ENCODE peak calls at places on chromosomes 16 and 17, in four cellular contexts. C is trophoblast cell, T is H1, O is mesendoderm. M is an unnamed sample.
A peak's percentile ranks its signal among the peaks of the same experiment; 100 is the strongest.

GRCh38 chr16:30927789-30928378 is 4.5 kb downstream of the FBXL19 start:
- DNase-seq in C (no peak), T (peak; percentile 76), O (peak; percentile 97), M (peak; percentile 96)

GRCh38 chr16:1825864-1826690 is 548 bp downstream of the HAGH start:
- DNase-seq in C (peak; percentile 74), T (peak; percentile 59), O (peak; percentile 71), M (no peak)

GRCh38 chr16:66585477-66586239 is 6.4 kb downstream of the CMTM2 start:
- DNase-seq in C (no peak), T (no peak), O (no peak), M (no peak)

GRCh38 chr17:8518346-8518745 is 82.7 kb downstream of the NDEL1 start:
- DNase-seq in C (no peak), T (no peak), O (no peak), M (no peak)

GRCh38 chr16:50585331-50585776 is 37.2 kb downstream of the NKD1 start:
- DNase-seq in C (no peak), T (no peak), O (no peak), M (no peak)

GRCh38 chr17:77332981-77333685 is 192.4 kb downstream of the SEC14L1 start:
- DNase-seq in C (peak; percentile 59), T (no peak), O (no peak), M (no peak)

GRCh38 chr16:9225527-9226316 is 134.3 kb downstream of the HAPSTR1 start:
- DNase-seq in C (peak; percentile 3), T (no peak), O (peak; percentile 59), M (peak; percentile 72)

GRCh38 chr16:3266873-3267537 is 10.6 kb upstream of the MEFV start:
- DNase-seq in C (peak; percentile 16), T (no peak), O (peak; percentile 33), M (no peak)

GRCh38 chr17:82323514-82324234 is 6.3 kb upstream of the CD7 start:
- DNase-seq in C (no peak), T (no peak), O (no peak), M (no peak)

GRCh38 chr17:17505610-17506171 is 9.5 kb upstream of the RASD1 start:
- DNase-seq in C (no peak), T (no peak), O (no peak), M (no peak)

GRCh38 chr17:27504188-27504995 is 48.1 kb downstream of the KSR1 start:
- DNase-seq in C (no peak), T (no peak), O (no peak), M (no peak)

GRCh38 chr16:80265624-80266306 is 275.0 kb upstream of the DYNLRB2 start:
- DNase-seq in C (no peak), T (no peak), O (no peak), M (no peak)

GRCh38 chr16:27852681-27853080 is 210.8 kb downstream of the GSG1L start:
- DNase-seq in C (no peak), T (no peak), O (no peak), M (no peak)

GRCh38 chr17:68527314-68527713 is 15.1 kb downstream of the PRKAR1A start:
- DNase-seq in C (peak; percentile 54), T (no peak), O (no peak), M (no peak)

GRCh38 chr16:28292731-28293588 is 635 bp downstream of the SBK1 start:
- DNase-seq in C (no peak), T (peak; percentile 88), O (peak; percentile 84), M (peak; percentile 93)

GRCh38 chr17:4861052-4861451 is 27.9 kb downstream of the MINK1 start:
- DNase-seq in C (no peak), T (no peak), O (no peak), M (no peak)

GRCh38 chr17:600576-601301 is 113.9 kb downstream of the VPS53 start:
- DNase-seq in C (no peak), T (no peak), O (no peak), M (no peak)

GRCh38 chr16:87949071-87949744 is 2.0 kb upstream of the BANP start:
- DNase-seq in C (peak; percentile 97), T (no peak), O (no peak), M (no peak)

GRCh38 chr17:10754109-10754508 is 24.3 kb upstream of the TMEM220 start:
- DNase-seq in C (peak; percentile 72), T (peak; percentile 78), O (peak; percentile 87), M (peak; percentile 87)

GRCh38 chr16:74667215-74667765 is 613 bp upstream of the RFWD3 start:
- DNase-seq in C (no peak), T (peak; percentile 68), O (peak; percentile 54), M (peak; percentile 55)

GRCh38 chr17:40905370-40905769 is 20.3 kb upstream of the KRT20 start:
- DNase-seq in C (no peak), T (no peak), O (no peak), M (no peak)

GRCh38 chr17:48503747-48504146 is 27.1 kb downstream of the HOXB1 start:
- DNase-seq in C (no peak), T (no peak), O (peak; percentile 80), M (no peak)

GRCh38 chr17:71084219-71084618 is 914.9 kb downstream of the KCNJ2 start:
- DNase-seq in C (peak; percentile 41), T (peak; percentile 73), O (peak; percentile 83), M (peak; percentile 78)

GRCh38 chr16:81621496-81621895 is 157.6 kb upstream of the PLCG2 start:
- DNase-seq in C (peak; percentile 90), T (no peak), O (no peak), M (no peak)

GRCh38 chr17:10058924-10059683 is 139.3 kb downstream of the GAS7 start:
- DNase-seq in C (peak; percentile 69), T (no peak), O (no peak), M (no peak)

GRCh38 chr17:39261286-39261685 is 35.5 kb upstream of the STAC2 start:
- DNase-seq in C (no peak), T (peak; percentile 82), O (peak; percentile 65), M (peak; percentile 81)

GRCh38 chr16:65071371-65072311 is 50.2 kb downstream of the CDH11 start:
- DNase-seq in C (no peak), T (no peak), O (no peak), M (no peak)

GRCh38 chr16:65079549-65079948 is 42.3 kb downstream of the CDH11 start:
- DNase-seq in C (no peak), T (no peak), O (no peak), M (no peak)

GRCh38 chr16:65070831-65071230 is 51.0 kb downstream of the CDH11 start:
- DNase-seq in C (peak; percentile 14), T (no peak), O (peak; percentile 93), M (peak; percentile 56)

GRCh38 chr16:65077181-65077580 is 44.7 kb downstream of the CDH11 start:
- DNase-seq in C (no peak), T (no peak), O (no peak), M (no peak)

GRCh38 chr16:65075877-65076276 is 46.0 kb downstream of the CDH11 start:
- DNase-seq in C (no peak), T (no peak), O (no peak), M (no peak)
- H3K79me2 ChIP-seq in C (no peaks in the 10 kb centered on the region), T (no peaks in the 10 kb centered on the region), O (no peaks in the 10 kb centered on the region), M (no peaks in the 10 kb centered on the region)

GRCh38 chr17:63436523-63437110 is 9.5 kb downstream of the CYB561 start:
- DNase-seq in C (no peak), T (peak; percentile 68), O (peak; percentile 50), M (peak; percentile 83)
- H3K4me1 ChIP-seq in C (peaks cover 19% of the 10 kb centered on the region), T (peaks cover 3% of the 10 kb centered on the region), O (no peaks in the 10 kb centered on the region), M (no peaks in the 10 kb centered on the region)

GRCh38 chr17:78918979-78919378 is 6.2 kb downstream of the TIMP2 start:
- DNase-seq in C (no peak), T (no peak), O (no peak), M (no peak)
- H2BK5ac ChIP-seq in C (no peak overlapping the region), T (no peak overlapping the region), O (no peak overlapping the region), M (no peak overlapping the region)

DNA sequence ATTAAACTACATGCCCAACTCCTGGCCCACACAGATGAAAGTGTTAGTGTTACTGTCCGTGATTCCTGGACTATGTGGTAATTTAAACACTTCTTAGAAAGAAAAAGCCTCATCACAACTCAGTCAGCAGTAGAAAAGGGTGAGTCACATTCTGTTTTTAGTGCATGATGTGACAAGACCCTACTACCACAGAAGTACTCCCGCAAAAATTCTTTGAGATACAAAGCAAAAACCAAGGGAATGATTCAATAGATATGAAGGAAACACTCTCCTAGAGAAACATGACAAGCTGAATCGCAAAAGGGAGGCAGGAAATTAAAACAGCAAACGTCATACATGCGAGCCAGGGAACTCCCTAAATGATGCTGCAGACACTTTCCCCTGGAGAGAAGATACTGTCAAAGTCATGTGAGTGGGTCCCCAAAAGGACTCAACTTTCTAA is 14.4 kb downstream of the SNN start:
- DNase-seq in C (peak; percentile 32), T (no peak), O (no peak), M (no peak)
- H3K79me2 ChIP-seq in C (no peaks in the 10 kb centered on the region), T (no peaks in the 10 kb centered on the region), O (no peaks in the 10 kb centered on the region), M (no peaks in the 10 kb centered on the region)

GRCh38 chr16:68762996-68763756 is 26.1 kb downstream of the CDH1 start:
- DNase-seq in C (no peak), T (peak; percentile 67), O (peak; percentile 68), M (peak; percentile 70)
- H3K4me1 ChIP-seq in C (peaks cover 15% of the 10 kb centered on the region), T (peaks cover 17% of the 10 kb centered on the region), O (peaks cover 11% of the 10 kb centered on the region), M (peaks cover 30% of the 10 kb centered on the region)

GRCh38 chr17:12549499-12549901 is 116.2 kb upstream of the MYOCD start:
- DNase-seq in C (peak; percentile 34), T (no peak), O (peak; percentile 86), M (no peak)

GRCh38 chr17:12548558-12548957 is 117.1 kb upstream of the MYOCD start:
- DNase-seq in C (no peak), T (no peak), O (no peak), M (no peak)

GRCh38 chr17:12545877-12546513 is 119.7 kb upstream of the MYOCD start:
- DNase-seq in C (peak; percentile 77), T (peak; percentile 61), O (peak; percentile 85), M (peak; percentile 77)

GRCh38 chr17:12546983-12547382 is 118.7 kb upstream of the MYOCD start:
- DNase-seq in C (no peak), T (no peak), O (no peak), M (no peak)

DNA sequence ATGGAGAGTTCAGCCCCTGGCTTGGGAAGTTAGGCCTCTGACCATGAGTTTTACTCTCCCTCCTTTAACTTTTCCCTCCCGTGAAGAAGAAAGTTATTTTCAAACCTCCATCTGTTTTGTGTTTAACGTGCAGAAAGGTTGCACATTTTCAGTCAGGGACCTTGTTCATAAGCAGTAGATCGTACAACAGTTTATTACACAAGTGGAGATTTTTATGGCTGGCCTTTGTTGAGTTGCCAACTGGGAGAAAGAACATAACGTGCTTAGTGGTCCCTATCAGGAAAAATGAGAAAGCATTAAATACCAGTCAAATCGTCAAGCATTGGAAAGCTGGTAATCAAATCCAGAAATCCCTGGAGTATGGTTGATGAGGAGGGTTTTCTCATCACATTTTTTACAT is 117.9 kb upstream of the MYOCD start:
- DNase-seq in C (no peak), T (no peak), O (no peak), M (no peak)
- H2BK5ac ChIP-seq in C (no peak overlapping the region), T (no peak overlapping the region), O (no peak overlapping the region), M (no peak overlapping the region)